ENCODE peak calls at places on chromosomes 6 and 20, in ten cellular contexts. G is OCI-LY7; L is HepG2; F is CD8-positive, alpha-beta memory T cell; B is mammary epithelial cell; U is stomach; E is mesendoderm; P is thoracic aorta; S is cardiac muscle cell; Y is effector memory CD4-positive, alpha-beta T cell. N is an unnamed sample.

GRCh38 chr6:28789553-28790083 is 134.2 kb downstream of the TRIM27 start:
- DNase-seq in G (peak; percentile 13), L (peak; percentile 80), F (no peak), B (peak; percentile 76), U (no peak), E (peak; percentile 80), P (no peak), S (peak; percentile 34), Y (no peak), N (peak; percentile 53)

GRCh38 chr6:157068691-157069228 is 254.6 kb downstream of the TMEM242 start:
- DNase-seq in G (no peak), L (no peak), F (no peak), B (peak; percentile 35), U (no peak), E (no peak), P (no peak), S (no peak), Y (no peak), N (no peak)

GRCh38 chr20:57619053-57619831 is 984 bp downstream of the ZBP1 start:
- DNase-seq in G (peak; percentile 87), L (no peak), F (peak; percentile 62), B (no peak), U (peak; percentile 60), E (no peak), P (no peak), S (no peak), Y (peak; percentile 58), N (no peak)

GRCh38 chr6:109644131-109644530 is 46.9 kb downstream of the AK9 start:
- DNase-seq in G (no peak), L (no peak), F (no peak), B (peak; percentile 66), U (no peak), E (no peak), P (no peak), S (no peak), Y (no peak), N (no peak)

GRCh38 chr6:135875446-135875845 is 23.9 kb downstream of the PDE7B start:
- DNase-seq in G (no peak), L (no peak), F (no peak), B (no peak), U (no peak), E (no peak), P (no peak), S (no peak), Y (no peak), N (no peak)

GRCh38 chr6:47247227-47247797 is 62.4 kb downstream of the TNFRSF21 start:
- DNase-seq in G (peak; percentile 94), L (no peak), F (no peak), B (no peak), U (no peak), E (no peak), P (no peak), S (peak; percentile 42), Y (no peak), N (no peak)

GRCh38 chr20:42179768-42180167 is 561.6 kb upstream of the CHD6 start:
- DNase-seq in G (no peak), L (no peak), F (no peak), B (no peak), U (no peak), E (peak; percentile 59), P (no peak), S (peak; percentile 58), Y (no peak), N (no peak)

GRCh38 chr6:154329350-154330170 is 27.0 kb downstream of the IPCEF1 start:
- DNase-seq in G (no peak), L (no peak), F (no peak), B (no peak), U (no peak), E (no peak), P (no peak), S (no peak), Y (no peak), N (no peak)

GRCh38 chr20:53149184-53149651 is 177.1 kb downstream of the TSHZ2 start:
- DNase-seq in G (no peak), L (no peak), F (no peak), B (no peak), U (no peak), E (no peak), P (no peak), S (peak; percentile 67), Y (no peak), N (no peak)

GRCh38 chr20:63877755-63878470 is 12.8 kb downstream of the TPD52L2 start:
- DNase-seq in G (no peak), L (no peak), F (no peak), B (no peak), U (no peak), E (no peak), P (no peak), S (no peak), Y (no peak), N (no peak)

GRCh38 chr6:30121446-30122065 is 8.7 kb upstream of the TRIM31 start:
- DNase-seq in G (no peak), L (no peak), F (no peak), B (no peak), U (no peak), E (no peak), P (no peak), S (no peak), Y (no peak), N (no peak)

GRCh38 chr20:24657211-24657610 is 187.8 kb downstream of the SYNDIG1 start:
- DNase-seq in G (no peak), L (no peak), F (no peak), B (no peak), U (peak; percentile 72), E (no peak), P (no peak), S (no peak), Y (no peak), N (peak; percentile 19)

GRCh38 chr6:88748141-88748540 is 215.3 kb downstream of the RNGTT start:
- DNase-seq in G (no peak), L (no peak), F (no peak), B (no peak), U (no peak), E (no peak), P (no peak), S (no peak), Y (no peak), N (no peak)

GRCh38 chr6:157690441-157691210 is 132.4 kb upstream of the SNX9 start:
- DNase-seq in G (no peak), L (no peak), F (no peak), B (no peak), U (no peak), E (no peak), P (no peak), S (no peak), Y (no peak), N (no peak)

GRCh38 chr6:164398647-164399046 is 910.8 kb downstream of the C6orf118 start:
- DNase-seq in G (no peak), L (no peak), F (no peak), B (no peak), U (no peak), E (no peak), P (no peak), S (no peak), Y (no peak), N (no peak)

GRCh38 chr6:75752365-75752764 is 3.3 kb downstream of the MYO6 start:
- DNase-seq in G (no peak), L (peak; percentile 17), F (no peak), B (peak; percentile 75), U (no peak), E (no peak), P (no peak), S (no peak), Y (no peak), N (no peak)

GRCh38 chr6:32087574-32088486 is 21.3 kb downstream of the TNXB start:
- DNase-seq in G (peak; percentile 82), L (peak; percentile 82), F (peak; percentile 54), B (peak; percentile 34), U (peak; percentile 93), E (peak; percentile 95), P (peak; percentile 58), S (peak; percentile 78), Y (peak; percentile 43), N (peak; percentile 96)

GRCh38 chr6:150697515-150697914 is 97.8 kb downstream of the PLEKHG1 start:
- DNase-seq in G (no peak), L (no peak), F (no peak), B (no peak), U (no peak), E (no peak), P (no peak), S (no peak), Y (no peak), N (no peak)

GRCh38 chr6:150696156-150696555 is 96.5 kb downstream of the PLEKHG1 start:
- DNase-seq in G (no peak), L (no peak), F (no peak), B (no peak), U (no peak), E (no peak), P (no peak), S (peak; percentile 41), Y (no peak), N (no peak)

GRCh38 chr6:150694889-150695288 is 95.2 kb downstream of the PLEKHG1 start:
- DNase-seq in G (no peak), L (no peak), F (no peak), B (no peak), U (no peak), E (no peak), P (no peak), S (no peak), Y (no peak), N (no peak)

GRCh38 chr6:150693404-150693803 is 93.7 kb downstream of the PLEKHG1 start:
- DNase-seq in G (no peak), L (no peak), F (no peak), B (no peak), U (no peak), E (no peak), P (no peak), S (no peak), Y (no peak), N (no peak)

GRCh38 chr6:150695652-150696051 is 96.0 kb downstream of the PLEKHG1 start:
- DNase-seq in G (no peak), L (no peak), F (no peak), B (peak; percentile 24), U (no peak), E (no peak), P (no peak), S (no peak), Y (no peak), N (no peak)
- H3K4me1 ChIP-seq in G (peaks cover 59% of the 10 kb centered on the region), L (no peaks in the 10 kb centered on the region), F (no peaks in the 10 kb centered on the region), B (no peaks in the 10 kb centered on the region), U (peaks cover 4% of the 10 kb centered on the region), E (no peaks in the 10 kb centered on the region), P (no peaks in the 10 kb centered on the region), S (peaks cover 8% of the 10 kb centered on the region), Y (no peaks in the 10 kb centered on the region), N (peaks cover 5% of the 10 kb centered on the region)

GRCh38 chr6:37513576-37513975 is 13.9 kb upstream of the CCDC167 start:
- DNase-seq in G (no peak), L (no peak), F (no peak), B (no peak), U (no peak), E (peak; percentile 20), P (no peak), S (no peak), Y (no peak), N (no peak)
- H3K4me1 ChIP-seq in G (peaks cover 13% of the 10 kb centered on the region), L (peaks cover 30% of the 10 kb centered on the region), F (peaks cover 83% of the 10 kb centered on the region), B (peaks cover 26% of the 10 kb centered on the region), U (peaks cover 6% of the 10 kb centered on the region), E (peaks cover 10% of the 10 kb centered on the region), P (peaks cover 7% of the 10 kb centered on the region), S (peaks cover 7% of the 10 kb centered on the region), Y (peaks cover 68% of the 10 kb centered on the region), N (no peaks in the 10 kb centered on the region)

GRCh38 chr20:3896853-3897252 is 7.7 kb downstream of the PANK2 start:
- DNase-seq in G (no peak), L (no peak), F (no peak), B (no peak), U (no peak), E (no peak), P (no peak), S (no peak), Y (no peak), N (no peak)
- H3K4me1 ChIP-seq in G (peaks cover 90% of the 10 kb centered on the region), L (peaks cover 95% of the 10 kb centered on the region), F (peaks cover 79% of the 10 kb centered on the region), B (peaks cover 41% of the 10 kb centered on the region), U (peaks cover 68% of the 10 kb centered on the region), E (peaks cover 9% of the 10 kb centered on the region), P (peaks cover 99% of the 10 kb centered on the region), S (peaks cover 3% of the 10 kb centered on the region), Y (peaks cover 46% of the 10 kb centered on the region), N (peaks cover 27% of the 10 kb centered on the region)

GRCh38 chr6:56909115-56909907 is 45.6 kb upstream of the BEND6 start:
- DNase-seq in G (no peak), L (no peak), F (no peak), B (peak; percentile 44), U (no peak), E (no peak), P (no peak), S (no peak), Y (no peak), N (no peak)
- H3K4me1 ChIP-seq in G (no peaks in the 10 kb centered on the region), L (peaks cover 4% of the 10 kb centered on the region), F (no peaks in the 10 kb centered on the region), B (peaks cover 20% of the 10 kb centered on the region), U (no peaks in the 10 kb centered on the region), E (peaks cover 2% of the 10 kb centered on the region), P (no peaks in the 10 kb centered on the region), S (no peaks in the 10 kb centered on the region), Y (no peaks in the 10 kb centered on the region), N (no peaks in the 10 kb centered on the region)